ENCODE peak calls at places on chromosomes 11 and 22, in seven cellular contexts. V, J, S, G, E, T and P are unnamed samples.

GRCh38 chr22:31474743-31475142 is 14.9 kb downstream of the EIF4ENIF1 start:
- DNase-seq in S (no peak), G (peak; percentile 89), E (no peak), V (peak; percentile 85), J (no peak), T (no peak), P (peak; percentile 67)

GRCh38 chr22:38973289-38974169 is 8.6 kb upstream of the APOBEC3B start:
- DNase-seq in E (no peak), G (peak; percentile 17), J (peak; percentile 62), V (no peak), S (peak; percentile 69), T (peak; percentile 71), P (peak; percentile 10)

GRCh38 chr11:62459080-62459479 is 40.2 kb downstream of the SCGB1A1 start:
- DNase-seq in V (no peak), E (no peak), G (peak; percentile 33), T (no peak), J (no peak), S (no peak), P (no peak)

GRCh38 chr22:38724926-38725571 is 19.3 kb downstream of the GTPBP1 start:
- DNase-seq in J (no peak), E (no peak), G (peak; percentile 41), T (peak; percentile 46), S (peak; percentile 56), V (no peak), P (peak; percentile 35)

GRCh38 chr11:120652705-120653335 is 141.3 kb downstream of the GRIK4 start:
- DNase-seq in V (no peak), E (no peak), S (no peak), T (peak; percentile 46), G (peak; percentile 13), J (no peak), P (peak; percentile 11)

GRCh38 chr11:64347171-64347867 is 7.3 kb downstream of the CCDC88B start:
- DNase-seq in G (no peak), S (no peak), T (no peak), J (no peak), V (no peak), E (no peak), P (no peak)

GRCh38 chr11:11763796-11764427 is 77.9 kb upstream of the USP47 start:
- DNase-seq in J (no peak), S (no peak), G (no peak), V (no peak), E (no peak), T (no peak), P (no peak)

GRCh38 chr22:45475876-45476514 is 26.7 kb upstream of the FBLN1 start:
- DNase-seq in E (no peak), V (no peak), G (no peak), T (no peak), S (no peak), J (no peak), P (peak; percentile 62)

GRCh38 chr11:66335531-66336233 is 552 bp downstream of the RIN1 start:
- DNase-seq in J (no peak), S (peak; percentile 45), V (no peak), T (no peak), E (peak; percentile 44), G (peak; percentile 59), P (peak; percentile 72)

GRCh38 chr11:66334605-66335442 is 1.4 kb downstream of the RIN1 start:
- DNase-seq in S (no peak), G (no peak), J (no peak), V (no peak), E (no peak), T (no peak), P (no peak)

GRCh38 chr11:66338276-66339162 is 2.3 kb upstream of the RIN1 start:
- DNase-seq in S (no peak), V (no peak), J (no peak), T (no peak), G (no peak), E (no peak), P (no peak)

GRCh38 chr11:66337103-66337899 is 1.1 kb upstream of the RIN1 start:
- DNase-seq in V (no peak), J (no peak), G (peak; percentile 56), S (no peak), T (no peak), E (no peak), P (no peak)

DNA sequence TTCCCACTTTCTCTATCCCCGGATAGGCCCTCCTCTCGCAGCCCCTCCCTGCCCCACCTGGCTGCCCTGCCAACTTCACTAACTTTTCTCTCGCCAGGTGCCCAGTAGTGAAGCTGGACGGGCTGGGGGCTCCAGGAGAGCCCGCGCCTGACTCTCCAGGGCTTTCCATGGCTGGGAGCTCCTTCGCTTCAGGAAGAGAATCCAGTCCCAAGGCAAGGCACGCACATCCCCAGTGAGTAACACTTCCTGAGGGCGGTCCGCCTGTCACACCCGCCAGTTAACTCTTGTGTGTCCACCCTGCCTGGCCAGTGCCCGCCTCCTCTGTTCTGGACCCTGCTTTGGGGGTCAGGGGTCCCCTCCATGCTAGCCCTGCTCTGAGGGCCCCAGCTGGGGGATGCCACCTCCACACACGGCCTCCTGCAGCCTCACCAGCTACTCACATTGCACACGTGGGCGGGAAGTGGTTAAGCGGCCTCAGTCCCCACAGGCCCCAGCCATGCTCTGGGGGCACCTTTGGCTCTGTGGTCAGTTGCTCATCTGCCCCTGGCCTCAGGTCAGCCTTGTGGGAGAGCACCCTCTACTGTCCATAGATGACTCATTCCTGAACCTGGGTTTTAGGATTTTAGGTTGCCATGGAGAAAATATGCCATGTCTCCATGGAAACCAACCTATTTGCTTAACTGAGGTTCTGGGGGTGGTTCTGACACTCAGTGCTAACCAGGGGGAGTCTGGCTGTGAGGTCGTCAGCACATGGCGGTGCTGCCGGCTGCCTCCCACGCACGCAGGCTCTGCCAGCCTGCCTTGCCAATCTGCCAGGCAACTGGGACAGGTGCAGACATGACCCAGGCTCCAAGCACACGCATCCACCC is at the start of gene RIN1:
- DNase-seq in T (peak; percentile 89), V (peak; percentile 95), S (peak; percentile 58), E (peak; percentile 65), G (peak; percentile 99), J (peak; percentile 75), P (peak; percentile 97)
- TF ChIP-seq CTCF in T (no peak), V (peak; percentile 31), S (peak; percentile 45), E (peak; percentile 28), G (peak; percentile 47), J (peak; percentile 34), P (peak; percentile 56)

GRCh38 chr11:134684576-134684975 is 272.5 kb upstream of the B3GAT1 start:
- DNase-seq in G (no peak), T (no peak), E (no peak), J (no peak), S (no peak), V (no peak), P (no peak)
- TF ChIP-seq CTCF in G (no peak), T (no peak), E (no peak), J (no peak), S (no peak), V (no peak), P (no peak)

DNA sequence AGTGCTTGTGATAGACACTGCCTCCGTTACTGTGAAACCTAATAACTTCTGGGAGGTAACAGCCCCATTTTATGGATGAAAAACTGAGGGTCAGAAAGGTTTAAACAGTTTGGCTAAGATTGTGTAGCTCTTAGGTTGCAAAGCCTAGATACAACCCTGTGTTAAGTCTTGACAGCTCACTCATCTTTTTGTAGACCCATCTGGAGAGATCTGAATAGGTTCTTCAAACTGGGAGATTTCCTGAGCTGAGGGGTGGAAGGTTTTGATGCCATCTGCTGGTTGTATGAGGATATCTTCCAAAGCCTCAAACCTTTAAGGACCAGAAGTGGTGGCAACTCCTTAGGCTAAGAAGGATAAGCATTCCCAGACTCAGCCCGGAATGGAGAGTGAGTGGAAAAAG is 8.3 kb downstream of the YPEL4 start:
- DNase-seq in S (peak; percentile 53), E (no peak), J (peak; percentile 45), V (peak; percentile 47), G (peak; percentile 69), T (peak; percentile 67), P (peak; percentile 77)
- TF ChIP-seq CTCF in S (peak; percentile 61), E (peak; percentile 37), J (peak; percentile 46), V (peak; percentile 65), G (peak; percentile 61), T (peak; percentile 49), P (peak; percentile 59)

GRCh38 chr11:44427432-44427831 is 117.5 kb upstream of the ALX4 start:
- DNase-seq in G (no peak), T (no peak), E (no peak), S (peak; percentile 21), V (no peak), J (no peak), P (no peak)
- TF ChIP-seq CTCF in G (no peak), T (peak; percentile 35), E (no peak), S (peak; percentile 37), V (peak; percentile 33), J (no peak), P (peak; percentile 26)

GRCh38 chr11:48210052-48210451 is 6.6 kb upstream of the OR4B1 start:
- DNase-seq in S (no peak), V (no peak), G (peak; percentile 17), T (peak; percentile 2), J (no peak), E (no peak), P (peak; percentile 7)
- TF ChIP-seq CTCF in S (no peak), V (peak; percentile 42), G (peak; percentile 28), T (no peak), J (no peak), E (no peak), P (peak; percentile 33)

DNA sequence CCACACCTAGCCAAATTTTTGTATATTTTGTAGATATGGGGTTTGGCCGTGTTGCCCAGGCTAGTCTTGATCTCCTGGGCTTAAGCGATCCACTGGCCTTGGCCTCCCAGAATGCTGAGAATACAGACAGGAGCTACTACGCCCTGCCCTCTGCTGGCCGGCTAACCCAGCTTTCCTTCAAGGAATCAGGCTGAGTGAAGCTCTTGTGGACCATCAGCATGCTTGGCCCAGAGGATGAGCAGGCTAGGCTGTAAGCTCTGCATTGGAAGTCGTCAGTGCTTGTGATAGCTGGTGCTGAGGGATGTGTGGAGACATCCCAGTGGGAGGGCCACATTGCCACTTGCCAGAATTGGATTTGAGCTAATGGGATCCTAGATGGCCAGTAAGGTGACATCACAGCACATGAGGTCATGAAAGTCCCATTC is 60.6 kb downstream of the MED15 start:
- DNase-seq in J (no peak), G (peak; percentile 59), T (no peak), S (no peak), E (no peak), V (no peak), P (peak; percentile 81)
- TF ChIP-seq CTCF in J (no peak), G (peak; percentile 49), T (no peak), S (peak; percentile 52), E (no peak), V (peak; percentile 70), P (peak; percentile 72)

DNA sequence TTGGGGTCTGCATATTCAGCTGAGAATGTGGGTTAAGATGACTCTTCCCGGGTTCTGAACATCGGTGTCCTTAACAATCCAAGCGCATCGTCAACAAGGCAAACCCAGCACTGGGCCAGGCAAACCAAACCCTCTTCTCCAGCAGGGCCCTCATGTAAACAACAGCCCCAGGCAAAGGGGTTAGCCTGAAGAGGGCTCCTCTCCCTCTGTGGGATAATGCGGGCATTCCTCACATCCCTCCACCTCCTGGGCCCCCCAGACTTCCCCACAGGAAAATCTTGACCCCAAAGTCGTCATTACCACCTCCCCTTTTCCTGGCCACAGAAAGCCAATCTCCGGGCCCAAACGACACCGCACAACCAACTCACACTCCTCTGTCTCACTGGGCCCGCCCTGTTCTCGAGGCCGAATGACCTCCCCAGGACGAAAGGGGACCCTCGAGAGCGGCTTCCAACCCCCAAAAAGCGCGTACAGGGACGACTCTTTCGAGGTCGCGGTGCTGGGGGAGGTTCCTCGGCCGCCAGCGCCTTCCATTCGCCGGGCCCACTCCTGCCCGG is 561 bp downstream of the DDB1 start:
- DNase-seq in S (peak; percentile 28), J (no peak), E (no peak), V (no peak), G (peak; percentile 36), T (no peak), P (peak; percentile 54)
- TF ChIP-seq CTCF in S (peak; percentile 2), J (no peak), E (no peak), V (no peak), G (peak; percentile 9), T (no peak), P (no peak)